ENCODE peak calls at places on chromosomes 4 and X, in six cellular contexts. H is mammary epithelial cell; E is SK-N-SH; F is effector memory CD4-positive, alpha-beta T cell; Y is astrocyte; N is heart right ventricle. K is an unnamed sample.

GRCh38 chr4:164413743-164414142 is 340.2 kb upstream of the SMIM31 start:
- DNase-seq in H (no peak), E (no peak), F (no peak), Y (no peak), N (no peak), K (no peak)

GRCh38 chr4:182245541-182246245 is 2.5 kb downstream of the TENM3 start:
- DNase-seq in H (peak; percentile 62), E (no peak), F (no peak), Y (no peak), N (no peak), K (no peak)

GRCh38 chrX:139702658-139703057 is 5.3 kb downstream of the MCF2 start:
- DNase-seq in H (no peak), E (no peak), F (no peak), Y (no peak), N (no peak), K (no peak)

GRCh38 chr4:74044676-74045075 is 6.2 kb upstream of the CXCL3 start:
- DNase-seq in H (peak; percentile 81), E (no peak), F (no peak), Y (peak; percentile 58), N (no peak), K (no peak)

GRCh38 chr4:97104006-97104405 is 1039.3 kb downstream of the STPG2 start:
- DNase-seq in H (peak; percentile 36), E (no peak), F (no peak), Y (no peak), N (no peak), K (no peak)

GRCh38 chr4:175034007-175034406 is 115.8 kb downstream of the ADAM29 start:
- DNase-seq in H (no peak), E (no peak), F (no peak), Y (no peak), N (no peak), K (no peak)

GRCh38 chr4:40238700-40239548 is 42.1 kb downstream of the RHOH start:
- DNase-seq in H (no peak), E (no peak), F (peak; percentile 70), Y (no peak), N (no peak), K (no peak)

GRCh38 chr4:38674206-38675144 is 10.5 kb downstream of the KLF3 start:
- DNase-seq in H (peak; percentile 46), E (peak; percentile 26), F (no peak), Y (no peak), N (no peak), K (no peak)

GRCh38 chr4:172895699-172896098 is 272.9 kb upstream of the GALNT7 start:
- DNase-seq in H (no peak), E (no peak), F (no peak), Y (no peak), N (no peak), K (no peak)

GRCh38 chr4:152258804-152259708 is 276.8 kb downstream of the FBXW7 start:
- DNase-seq in H (peak; percentile 96), E (no peak), F (no peak), Y (peak; percentile 90), N (no peak), K (no peak)

GRCh38 chrX:77450415-77450814 is 3.2 kb downstream of the FGF16 start:
- DNase-seq in H (no peak), E (no peak), F (no peak), Y (no peak), N (no peak), K (no peak)

GRCh38 chr4:180811556-180811955 is 1431.6 kb upstream of the TENM3 start:
- DNase-seq in H (no peak), E (no peak), F (no peak), Y (peak; percentile 46), N (no peak), K (no peak)

GRCh38 chr4:94516999-94517398 is 65.3 kb downstream of the PDLIM5 start:
- DNase-seq in H (peak; percentile 83), E (no peak), F (no peak), Y (peak; percentile 83), N (no peak), K (no peak)

GRCh38 chrX:1542994-1543725 is 6.2 kb upstream of the P2RY8 start:
- DNase-seq in H (no peak), E (no peak), F (no peak), Y (no peak), N (no peak), K (no peak)

GRCh38 chr4:53016099-53016498 is 154.0 kb downstream of the RASL11B start:
- DNase-seq in H (no peak), E (no peak), F (no peak), Y (no peak), N (no peak), K (no peak)

GRCh38 chrX:27309406-27309805 is 153.7 kb downstream of the PPP4R3C start:
- DNase-seq in H (no peak), E (no peak), F (no peak), Y (no peak), N (no peak), K (no peak)

GRCh38 chr4:100517864-100518341 is at the start of gene EMCN:
- DNase-seq in H (no peak), E (no peak), F (no peak), Y (no peak), N (peak; percentile 56), K (no peak)

GRCh38 chr4:52265781-52266525 is 214.8 kb downstream of the SPATA18 start:
- DNase-seq in H (no peak), E (no peak), F (no peak), Y (no peak), N (no peak), K (no peak)

GRCh38 chr4:18880850-18881249 is 859.3 kb upstream of the LCORL start:
- DNase-seq in H (no peak), E (no peak), F (no peak), Y (no peak), N (no peak), K (no peak)

DNA sequence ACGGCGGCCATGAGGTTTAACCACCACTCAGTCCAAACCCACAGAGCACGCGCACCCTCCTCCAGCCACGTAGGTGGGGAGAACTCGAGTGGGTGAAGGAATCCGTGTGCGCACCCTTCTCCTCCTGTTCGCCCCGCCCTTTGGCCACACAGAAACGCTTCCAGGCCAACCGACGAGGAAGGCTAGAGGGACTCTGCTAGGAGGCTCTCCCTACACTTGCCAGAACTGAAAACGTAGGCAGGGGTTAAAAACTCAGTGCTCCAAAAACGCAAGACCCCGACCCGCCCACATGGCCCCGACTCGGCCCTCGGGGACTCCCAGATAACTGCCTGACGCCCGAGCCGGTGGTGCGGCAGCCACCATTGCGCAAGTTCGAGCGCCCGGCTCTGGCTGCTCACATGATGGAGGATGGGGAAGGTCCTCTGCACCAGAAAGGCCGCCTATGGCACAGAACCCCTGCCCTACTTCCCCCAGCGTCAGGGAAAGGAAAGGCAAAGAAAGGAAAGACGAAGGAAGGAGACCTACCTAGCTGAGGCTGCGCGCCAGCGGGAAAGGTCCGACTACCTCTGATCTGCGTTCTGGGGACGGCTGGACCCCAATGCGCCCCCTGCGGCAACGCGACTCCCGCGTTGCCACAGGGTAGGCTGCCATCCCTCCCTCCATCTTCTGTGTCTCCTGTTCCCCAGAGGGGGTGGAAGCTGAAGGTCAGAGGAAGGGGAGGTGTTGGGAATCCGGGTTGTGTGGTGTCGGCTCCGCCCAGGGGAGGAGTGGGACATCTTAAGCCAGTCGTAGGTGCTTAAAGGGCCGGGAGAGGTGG is 201.9 kb upstream of the AGTR2 start:
- DNase-seq in H (peak; percentile 45), E (peak; percentile 76), F (no peak), Y (peak; percentile 8), N (peak; percentile 52), K (peak; percentile 40)
- H3K4me3 ChIP-seq in H (peak overlapping the region; percentile 58), E (peak overlapping the region; percentile 71), F (no peak overlapping the region), Y (peak overlapping the region; percentile 68), N (peak overlapping the region; percentile 65), K (peak overlapping the region; percentile 52)

GRCh38 chr4:54232151-54232688 is 3.1 kb downstream of the PDGFRA start:
- DNase-seq in H (no peak), E (no peak), F (no peak), Y (peak; percentile 21), N (no peak), K (no peak)

GRCh38 chr4:54229631-54230478 is 762 bp downstream of the PDGFRA start:
- DNase-seq in H (no peak), E (peak; percentile 52), F (no peak), Y (peak; percentile 69), N (no peak), K (peak; percentile 48)

GRCh38 chr4:54233128-54233696 is 4.1 kb downstream of the PDGFRA start:
- DNase-seq in H (peak; percentile 81), E (peak; percentile 91), F (peak; percentile 15), Y (peak; percentile 79), N (peak; percentile 81), K (peak; percentile 92)

GRCh38 chr4:54230479-54231418 is 1.7 kb downstream of the PDGFRA start:
- DNase-seq in H (no peak), E (peak; percentile 41), F (no peak), Y (peak; percentile 62), N (peak; percentile 20), K (peak; percentile 62)

DNA sequence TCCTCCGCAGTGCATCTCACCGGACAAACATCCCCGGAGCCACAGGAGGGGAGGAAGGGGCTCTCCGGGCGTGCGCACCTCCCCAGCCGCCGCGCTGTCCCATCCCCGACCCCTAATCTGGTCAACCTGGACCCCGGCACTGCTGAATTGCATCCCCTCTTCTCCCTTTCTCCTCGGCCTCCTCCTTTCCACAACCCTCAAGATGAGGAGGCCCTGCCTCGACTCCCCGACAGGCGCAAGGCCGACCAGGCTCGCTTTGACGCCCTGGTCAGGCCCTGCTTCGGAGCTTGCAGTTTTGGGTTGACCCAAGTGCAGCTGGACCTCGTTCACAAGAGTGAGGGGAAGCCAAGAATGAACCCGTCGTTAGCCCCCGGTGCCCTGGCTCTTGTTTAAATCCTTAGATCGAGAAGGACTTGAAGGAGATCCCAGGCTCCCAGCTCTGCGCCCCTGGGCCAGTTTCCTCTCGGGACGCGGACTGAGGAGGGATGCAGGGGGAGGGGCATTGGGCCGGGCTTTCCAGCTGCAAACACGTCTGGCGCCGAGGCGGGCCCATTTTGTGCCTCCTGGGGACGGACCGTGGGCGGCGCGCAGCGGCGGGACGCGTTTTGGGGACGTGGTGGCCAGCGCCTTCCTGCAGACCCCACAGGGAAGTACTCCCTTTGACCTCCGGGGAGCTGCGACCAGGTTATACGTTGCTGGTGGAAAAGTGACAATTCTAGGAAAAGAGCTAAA is 2.5 kb downstream of the PDGFRA start:
- DNase-seq in H (no peak), E (peak; percentile 77), F (no peak), Y (peak; percentile 61), N (peak; percentile 63), K (peak; percentile 82)
- H3K27me3 ChIP-seq in H (peaks cover 24% of the 10 kb centered on the region), E (no peaks in the 10 kb centered on the region), F (peaks cover 59% of the 10 kb centered on the region), Y (peaks cover 7% of the 10 kb centered on the region), N (peaks cover 72% of the 10 kb centered on the region), K (peaks cover 35% of the 10 kb centered on the region)

GRCh38 chr4:8213121-8213520 is 14.0 kb downstream of the SH3TC1 start:
- DNase-seq in H (no peak), E (no peak), F (no peak), Y (no peak), N (no peak), K (no peak)

GRCh38 chr4:8211737-8212581 is 12.9 kb downstream of the SH3TC1 start:
- DNase-seq in H (no peak), E (no peak), F (no peak), Y (no peak), N (no peak), K (no peak)

GRCh38 chr4:8211229-8211628 is 12.1 kb downstream of the SH3TC1 start:
- DNase-seq in H (no peak), E (no peak), F (no peak), Y (no peak), N (no peak), K (no peak)

GRCh38 chr4:8214091-8214490 is 15.0 kb downstream of the SH3TC1 start:
- DNase-seq in H (no peak), E (no peak), F (no peak), Y (no peak), N (no peak), K (no peak)

GRCh38 chr4:8212606-8213005 is 13.5 kb downstream of the SH3TC1 start:
- DNase-seq in H (no peak), E (no peak), F (no peak), Y (no peak), N (no peak), K (no peak)
- H3K4me1 ChIP-seq in H (no peaks in the 10 kb centered on the region), E (no peaks in the 10 kb centered on the region), F (no peaks in the 10 kb centered on the region), Y (no peaks in the 10 kb centered on the region), N (peaks cover 8% of the 10 kb centered on the region), K (no peaks in the 10 kb centered on the region)

GRCh38 chr4:102543030-102543505 is 41.9 kb downstream of the NFKB1 start:
- DNase-seq in H (peak; percentile 58), E (no peak), F (no peak), Y (no peak), N (no peak), K (no peak)
- H3K4me3 ChIP-seq in H (no peak overlapping the region), E (no peak overlapping the region), F (no peak overlapping the region), Y (no peak overlapping the region), N (no peak overlapping the region), K (no peak overlapping the region)